ENCODE peak calls at places on chromosome 22, in ten cellular contexts. Z, H, N, U, C, E, J, X, M and P are unnamed samples.

GRCh38 chr22:30868663-30869385 is 99.8 kb downstream of the MORC2 start:
- DNase-seq in Z (no peak), E (no peak), H (no peak), X (no peak), M (no peak), N (no peak), U (no peak), C (no peak), J (no peak), P (no peak)

GRCh38 chr22:40462195-40462988 is 92.0 kb downstream of the SGSM3 start:
- DNase-seq in M (no peak), X (no peak), H (no peak), Z (no peak), C (peak; percentile 31), N (no peak), E (no peak), U (no peak), J (no peak), P (no peak)

GRCh38 chr22:30485362-30485988 is 13.7 kb upstream of the SEC14L3 start:
- DNase-seq in C (peak; percentile 74), X (peak; percentile 49), U (peak; percentile 37), M (peak; percentile 33), H (peak; percentile 70), Z (peak; percentile 68), J (peak; percentile 68), N (peak; percentile 89), E (peak; percentile 62), P (peak; percentile 7)

GRCh38 chr22:44668190-44668885 is 33.7 kb upstream of the PRR5 start:
- DNase-seq in U (no peak), M (peak; percentile 26), H (peak; percentile 42), X (no peak), J (no peak), Z (no peak), E (no peak), N (no peak), C (no peak), P (no peak)

GRCh38 chr22:37639771-37640590 is 512 bp downstream of the SH3BP1 start:
- DNase-seq in C (peak; percentile 38), U (no peak), N (peak; percentile 56), M (no peak), Z (no peak), J (peak; percentile 35), H (no peak), X (no peak), E (no peak), P (no peak)

GRCh38 chr22:29842740-29843139 is 4.7 kb upstream of the ASCC2 start:
- DNase-seq in E (no peak), H (no peak), C (no peak), N (no peak), Z (no peak), M (no peak), X (no peak), J (no peak), U (no peak), P (peak; percentile 58)

GRCh38 chr22:45645526-45646414 is 25.9 kb upstream of the ATXN10 start:
- DNase-seq in C (peak; percentile 76), M (peak; percentile 31), J (peak; percentile 81), X (peak; percentile 51), H (peak; percentile 66), N (peak; percentile 86), U (peak; percentile 18), E (peak; percentile 78), Z (peak; percentile 81), P (no peak)

GRCh38 chr22:38921126-38921525 is 36.3 kb upstream of the APOBEC3A start:
- DNase-seq in N (no peak), Z (peak; percentile 95), H (no peak), J (peak; percentile 57), M (no peak), C (no peak), E (peak; percentile 93), X (no peak), U (no peak), P (no peak)

GRCh38 chr22:37485006-37485713 is 1.0 kb downstream of the MFNG start:
- DNase-seq in U (no peak), J (peak; percentile 60), H (no peak), M (no peak), C (peak; percentile 75), X (peak; percentile 44), N (no peak), E (no peak), Z (no peak), P (no peak)

GRCh38 chr22:27601195-27601594 is 200.4 kb downstream of the MN1 start:
- DNase-seq in E (no peak), H (no peak), M (no peak), C (no peak), N (no peak), Z (no peak), X (no peak), J (no peak), U (no peak), P (no peak)

GRCh38 chr22:24805790-24806662 is at the start of gene SGSM1:
- DNase-seq in M (peak; percentile 40), N (peak; percentile 87), H (peak; percentile 74), C (peak; percentile 57), U (peak; percentile 51), Z (peak; percentile 80), J (peak; percentile 88), E (peak; percentile 79), X (peak; percentile 44), P (no peak)

GRCh38 chr22:32340437-32340836 is 17.2 kb upstream of the RFPL3 start:
- DNase-seq in E (no peak), C (no peak), X (no peak), M (no peak), J (no peak), U (no peak), N (peak; percentile 33), Z (no peak), H (no peak), P (no peak)

GRCh38 chr22:22867996-22868715 is 19.5 kb upstream of the IGLL5 start:
- DNase-seq in H (no peak), M (no peak), J (no peak), U (no peak), X (no peak), E (no peak), C (no peak), Z (no peak), N (no peak), P (no peak)

GRCh38 chr22:23237841-23238240 is 57.5 kb downstream of the BCR start:
- DNase-seq in E (no peak), M (no peak), C (no peak), X (no peak), H (no peak), Z (no peak), N (no peak), U (no peak), J (no peak), P (no peak)

GRCh38 chr22:46147471-46148267 is 2.7 kb upstream of the PPARA start:
- DNase-seq in U (no peak), E (no peak), N (peak; percentile 76), M (no peak), C (no peak), X (no peak), H (no peak), J (peak; percentile 91), Z (no peak), P (no peak)

GRCh38 chr22:30920407-30920806 is 48.2 kb downstream of the MORC2 start:
- DNase-seq in J (peak; percentile 81), N (peak; percentile 77), U (peak; percentile 45), M (peak; percentile 23), Z (peak; percentile 84), C (peak; percentile 76), H (peak; percentile 78), E (peak; percentile 80), X (peak; percentile 75), P (peak; percentile 10)